ENCODE peak calls at places on chromosomes 7 and 10, in eight cellular contexts. N, J, T, C, K, W, M and L are unnamed samples.

GRCh38 chr10:79046991-79047874 is 21.5 kb upstream of the ZMIZ1 start:
- DNase-seq in T (no peak), C (no peak), J (no peak), W (no peak), M (no peak), N (no peak), K (no peak), L (no peak)

GRCh38 chr7:128890306-128891109 is 20.0 kb downstream of the KCP start:
- DNase-seq in C (no peak), J (no peak), M (no peak), N (peak; percentile 64), K (no peak), W (no peak), T (peak; percentile 47), L (peak; percentile 84)

GRCh38 chr10:116017405-116017804 is 255.6 kb downstream of the GFRA1 start:
- DNase-seq in C (no peak), M (no peak), W (no peak), J (no peak), N (no peak), T (no peak), K (no peak), L (no peak)

GRCh38 chr7:22582860-22583640 is 83.1 kb upstream of the STEAP1B start:
- DNase-seq in T (peak; percentile 48), J (peak; percentile 89), M (no peak), W (no peak), K (no peak), N (no peak), C (no peak), L (no peak)

GRCh38 chr7:100431286-100431735 is 1.7 kb downstream of the MEPCE start:
- DNase-seq in T (no peak), J (no peak), K (no peak), W (no peak), C (no peak), M (no peak), N (no peak), L (no peak)

GRCh38 chr10:55091691-55092328 is 290.8 kb upstream of the PCDH15 start:
- DNase-seq in M (peak; percentile 5), K (no peak), W (no peak), C (no peak), J (peak; percentile 1), T (no peak), N (no peak), L (peak; percentile 6)

GRCh38 chr7:146731185-146731584 is 614.6 kb downstream of the CNTNAP2 start:
- DNase-seq in T (no peak), W (no peak), N (no peak), K (no peak), J (no peak), C (no peak), M (no peak), L (no peak)

GRCh38 chr7:133300097-133300496 is 47.2 kb downstream of the EXOC4 start:
- DNase-seq in T (no peak), N (no peak), K (no peak), J (no peak), C (no peak), M (no peak), W (no peak), L (no peak)

GRCh38 chr10:70560511-70560931 is 42.0 kb downstream of the PRF1 start:
- DNase-seq in W (no peak), J (no peak), M (no peak), C (no peak), N (no peak), T (no peak), K (no peak), L (no peak)

GRCh38 chr10:2714597-2714996 is 352.8 kb upstream of the PFKP start:
- DNase-seq in J (no peak), M (no peak), N (no peak), T (no peak), W (no peak), C (no peak), K (no peak), L (no peak)

GRCh38 chr7:18895456-18895855 is 222.0 kb downstream of the TWIST1 start:
- DNase-seq in W (no peak), C (peak; percentile 53), K (no peak), N (no peak), M (no peak), T (peak; percentile 3), J (peak; percentile 88), L (no peak)

GRCh38 chr7:74051629-74052410 is 23.8 kb downstream of the ELN start:
- DNase-seq in W (peak; percentile 56), J (no peak), T (peak; percentile 52), N (peak; percentile 81), M (peak; percentile 75), C (peak; percentile 34), K (no peak), L (peak; percentile 74)

GRCh38 chr10:121792198-121792597 is 135.6 kb downstream of the ATE1 start:
- DNase-seq in W (no peak), C (no peak), T (no peak), M (peak; percentile 4), N (no peak), K (no peak), J (peak; percentile 50), L (no peak)

GRCh38 chr7:102425639-102426267 is 7.6 kb upstream of the ORAI2 start:
- DNase-seq in K (peak; percentile 84), J (no peak), T (no peak), M (no peak), W (no peak), N (no peak), C (no peak), L (no peak)

GRCh38 chr7:76037310-76037709 is 10.5 kb downstream of the STYXL1 start:
- DNase-seq in N (no peak), J (peak; percentile 92), K (no peak), C (no peak), W (no peak), M (no peak), T (no peak), L (no peak)

GRCh38 chr10:2978111-2978510 is 89.2 kb upstream of the PFKP start:
- DNase-seq in W (peak; percentile 56), J (peak; percentile 79), N (no peak), T (peak; percentile 62), M (peak; percentile 28), C (peak; percentile 55), K (peak; percentile 32), L (peak; percentile 64)

GRCh38 chr7:18356195-18356645 is 139.3 kb upstream of the HDAC9 start:
- DNase-seq in T (peak; percentile 5), C (peak; percentile 26), W (peak; percentile 8), N (no peak), K (no peak), J (peak; percentile 28), M (peak; percentile 27), L (peak; percentile 34)

GRCh38 chr7:68247566-68247965 is 1250.9 kb downstream of the TYW1 start:
- DNase-seq in W (no peak), N (no peak), K (no peak), T (no peak), J (no peak), C (no peak), M (no peak), L (no peak)

GRCh38 chr7:68244411-68244810 is 1247.8 kb downstream of the TYW1 start:
- DNase-seq in W (no peak), C (no peak), K (no peak), M (no peak), T (no peak), J (no peak), N (no peak), L (no peak)

GRCh38 chr7:68248973-68249372 is 1252.3 kb downstream of the TYW1 start:
- DNase-seq in C (no peak), J (no peak), K (no peak), N (no peak), M (no peak), W (no peak), T (no peak), L (no peak)

GRCh38 chr7:68245688-68246087 is 1249.1 kb downstream of the TYW1 start:
- DNase-seq in C (no peak), J (no peak), M (no peak), K (no peak), N (no peak), T (no peak), W (no peak), L (no peak)

GRCh38 chr7:68246189-68246633 is 1249.6 kb downstream of the TYW1 start:
- DNase-seq in T (no peak), W (no peak), J (no peak), N (peak; percentile 57), C (no peak), K (no peak), M (no peak), L (no peak)
- TF ChIP-seq RAD21 in T (no peak), W (no peak), J (no peak), N (peak; percentile 17), C (no peak), K (no peak), M (no peak), L (no peak)

GRCh38 chr7:4838626-4839334 is 23.1 kb downstream of the PAPOLB start:
- DNase-seq in W (no peak), J (no peak), T (no peak), C (no peak), M (no peak), K (no peak), N (no peak), L (no peak)
- H3K4me3 ChIP-seq in W (no peak overlapping the region), J (no peak overlapping the region), T (no peak overlapping the region), C (no peak overlapping the region), M (no peak overlapping the region), K (no peak overlapping the region), N (no peak overlapping the region), L (no peak overlapping the region)

GRCh38 chr10:86871563-86872183 is 85.7 kb downstream of the MMRN2 start:
- DNase-seq in M (no peak), W (peak; percentile 20), N (no peak), J (peak; percentile 58), T (no peak), C (no peak), K (no peak), L (no peak)
- TF ChIP-seq RAD21 in M (no peak), W (no peak), N (no peak), J (no peak), T (no peak), C (no peak), K (no peak), L (no peak)

GRCh38 chr7:139297795-139298194 is 43.3 kb upstream of the FMC1 start:
- DNase-seq in W (peak; percentile 43), M (no peak), K (no peak), J (peak; percentile 2), N (no peak), T (no peak), C (no peak), L (no peak)

GRCh38 chr7:139299296-139299695 is 41.8 kb upstream of the FMC1 start:
- DNase-seq in N (no peak), J (no peak), C (no peak), M (no peak), W (peak; percentile 43), K (no peak), T (no peak), L (no peak)

GRCh38 chr7:139292821-139293220 is 48.3 kb upstream of the FMC1 start:
- DNase-seq in C (no peak), K (no peak), T (no peak), M (no peak), J (no peak), W (no peak), N (no peak), L (no peak)

GRCh38 chr7:139294951-139295555 is 46.1 kb upstream of the FMC1 start:
- DNase-seq in M (no peak), J (no peak), T (no peak), W (peak; percentile 34), C (no peak), N (no peak), K (no peak), L (no peak)

DNA sequence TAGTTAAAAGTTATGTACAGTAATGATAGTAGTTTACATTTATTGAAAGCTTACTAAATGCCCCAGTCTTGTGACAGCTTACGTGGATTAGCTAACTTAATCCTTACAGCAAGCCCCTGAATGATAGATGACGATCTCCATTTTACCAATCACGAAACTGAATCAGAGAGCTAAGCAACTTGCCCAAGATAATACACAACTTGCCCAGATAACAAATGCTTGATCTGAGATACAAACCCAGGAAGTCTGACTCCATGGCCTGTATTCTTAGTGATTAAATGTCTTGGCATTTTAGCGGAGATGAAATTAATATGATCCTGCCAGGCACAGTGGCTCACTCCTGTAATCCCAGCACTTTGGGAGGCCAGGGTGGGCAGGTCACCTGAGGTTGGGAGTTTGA is 46.9 kb upstream of the FMC1 start:
- DNase-seq in K (no peak), N (no peak), T (no peak), M (no peak), C (no peak), W (no peak), J (no peak), L (no peak)
- H3K4me3 ChIP-seq in K (no peak overlapping the region), N (no peak overlapping the region), T (no peak overlapping the region), M (no peak overlapping the region), C (no peak overlapping the region), W (no peak overlapping the region), J (no peak overlapping the region), L (no peak overlapping the region)